ENCODE peak calls at places on chromosomes 6 and 20, in six cellular contexts. X is sciatic nerve, V is left lung, P is left ventricle myocardium inferior, G is colonic mucosa, N is T-helper 17 cell. W is an unnamed sample.

GRCh38 chr6:163460307-163460782 is 45.8 kb downstream of the QKI start:
- DNase-seq in X (no peak), G (no peak), P (no peak), V (no peak), N (no peak), W (no peak)

GRCh38 chr6:53517021-53517420 is 27.9 kb downstream of the GCLC start:
- DNase-seq in V (no peak), P (no peak), G (no peak), X (no peak), N (no peak), W (no peak)

GRCh38 chr6:53437557-53438202 is 88.9 kb upstream of the ELOVL5 start:
- DNase-seq in V (no peak), P (no peak), X (no peak), G (peak; percentile 21), N (no peak), W (peak; percentile 20)

GRCh38 chr6:131844243-131844841 is 36.5 kb downstream of the ENPP1 start:
- DNase-seq in X (no peak), G (no peak), V (no peak), P (no peak), N (no peak), W (no peak)

GRCh38 chr20:48716086-48716485 is 111.7 kb downstream of the PREX1 start:
- DNase-seq in G (no peak), X (no peak), V (no peak), N (no peak), P (no peak), W (no peak)

GRCh38 chr20:33169176-33169794 is 1.3 kb downstream of the BPIFA2 start:
- DNase-seq in P (no peak), G (peak; percentile 31), N (no peak), X (no peak), V (no peak), W (no peak)

GRCh38 chr6:12363651-12364381 is 73.7 kb downstream of the EDN1 start:
- DNase-seq in X (no peak), V (peak; percentile 74), N (no peak), G (peak; percentile 77), P (no peak), W (no peak)

GRCh38 chr6:112330071-112330876 is 16.9 kb upstream of the RFPL4B start:
- DNase-seq in V (no peak), X (no peak), P (no peak), N (no peak), G (no peak), W (no peak)

GRCh38 chr6:134047673-134048072 is 4.8 kb downstream of the SLC2A12 start:
- DNase-seq in P (peak; percentile 55), V (no peak), N (no peak), X (no peak), G (no peak), W (no peak)

GRCh38 chr6:9745476-9745875 is 669.4 kb downstream of the TFAP2A start:
- DNase-seq in G (no peak), X (no peak), V (no peak), P (no peak), N (no peak), W (no peak)

GRCh38 chr6:168725821-168726220 is 284.8 kb downstream of the SMOC2 start:
- DNase-seq in G (no peak), X (no peak), P (no peak), V (no peak), N (no peak), W (no peak)

GRCh38 chr20:57609086-57609841 is 11.0 kb downstream of the ZBP1 start:
- DNase-seq in N (no peak), X (no peak), P (no peak), V (peak; percentile 59), G (no peak), W (no peak)

GRCh38 chr6:43983632-43984031 is 143.6 kb downstream of the MRPL14 start:
- DNase-seq in X (peak; percentile 19), P (no peak), N (no peak), G (no peak), V (no peak), W (no peak)

W was measured in NCI-H1694 treated with DMSO at 0.1 percent for 48 hours.